ENCODE peak calls at places on chromosomes 11 and 22, in ten cellular contexts. Y is bronchial epithelial cell; S is iPS-NIHi11; J is AG09309; N is COR-L47; T is fibroblast of the aortic adventitia; G is SW480; B is head of caudate nucleus; O is activated CD4-positive, alpha-beta T cell treated with anti-CD3 and anti-CD28 coated beads, Interleukin-2, amount 50 U/mL, for 1 hour; U is glutamatergic neuron. D is an unnamed sample.

GRCh38 chr11:120400564-120401364 is 64.6 kb downstream of the ARHGEF12 start:
- DNase-seq in T (peak), J (peak), G (peak), N (no peak), B (no peak), S (peak), Y (peak), O (no peak), U (no peak), D (no peak)

GRCh38 chr11:123318623-123319022 is 111.4 kb upstream of the GRAMD1B start:
- DNase-seq in J (no peak), U (no peak), G (no peak), B (no peak), N (no peak), Y (no peak), O (no peak), T (no peak), S (no peak), D (no peak)

GRCh38 chr22:26561756-26562417 is 28.0 kb downstream of the TPST2 start:
- DNase-seq in J (no peak), N (no peak), G (no peak), Y (no peak), O (no peak), T (no peak), B (peak), U (no peak), S (no peak), D (peak)

GRCh38 chr11:88553204-88553603 is 215.7 kb upstream of the CTSC start:
- DNase-seq in B (no peak), O (no peak), J (no peak), S (no peak), U (no peak), G (no peak), T (peak), Y (no peak), N (no peak), D (no peak)

GRCh38 chr11:131910491-131911387 is 540.3 kb downstream of the NTM start:
- DNase-seq in S (peak), T (peak), J (no peak), U (peak), B (no peak), O (no peak), Y (no peak), N (peak), G (no peak), D (no peak)

GRCh38 chr11:62601114-62601363 is 626 bp downstream of the MTA2 start:
- DNase-seq in Y (no peak), N (no peak), S (no peak), B (no peak), O (peak), J (no peak), G (peak), T (no peak), U (no peak), D (no peak)

GRCh38 chr11:33197915-33198727 is 36.8 kb upstream of the CSTF3 start:
- DNase-seq in G (no peak), T (peak), J (no peak), B (no peak), N (no peak), S (no peak), O (no peak), Y (no peak), U (no peak), D (no peak)

GRCh38 chr11:20367313-20367948 is 3.9 kb downstream of the HTATIP2 start:
- DNase-seq in Y (peak), G (peak), O (peak), N (no peak), T (peak), U (no peak), B (peak), J (peak), S (peak), D (no peak)

GRCh38 chr22:26479792-26480610 is 3.6 kb downstream of the HPS4 start:
- DNase-seq in S (no peak), N (no peak), Y (no peak), U (no peak), O (no peak), G (no peak), T (no peak), J (no peak), B (no peak), D (no peak)

GRCh38 chr11:44623716-44624491 is 58.4 kb downstream of the CD82 start:
- DNase-seq in U (no peak), J (no peak), N (peak), S (peak), Y (no peak), B (no peak), T (no peak), O (no peak), G (no peak), D (peak)

GRCh38 chr11:118907051-118907748 is 18.5 kb downstream of the BCL9L start:
- DNase-seq in G (peak), N (peak), S (peak), J (no peak), O (peak), U (peak), B (peak), Y (peak), T (peak), D (peak)

GRCh38 chr11:73760066-73760679 is 701 bp downstream of the RAB6A start:
- DNase-seq in N (no peak), G (peak), U (peak), J (no peak), B (peak), S (peak), T (peak), Y (no peak), O (peak), D (peak)

GRCh38 chr22:37331034-37331428 is 48.7 kb downstream of the CYTH4 start:
- DNase-seq in B (peak), O (no peak), T (peak), J (no peak), Y (peak), U (peak), G (peak), N (no peak), S (no peak), D (no peak)

GRCh38 chr22:35380537-35381423 is at the start of gene HMOX1:
- DNase-seq in U (peak), O (peak), J (peak), S (peak), T (peak), Y (peak), B (peak), N (peak), G (peak), D (peak)

GRCh38 chr11:112300094-112300786 is 39.6 kb upstream of the PLET1 start:
- DNase-seq in G (no peak), J (no peak), S (no peak), O (no peak), N (no peak), U (no peak), Y (no peak), T (no peak), B (no peak), D (no peak)

GRCh38 chr11:3046641-3047040 is 10.6 kb downstream of the CARS1 start:
- DNase-seq in G (no peak), B (no peak), O (no peak), S (no peak), T (no peak), Y (no peak), U (no peak), J (no peak), N (no peak), D (no peak)

GRCh38 chr22:22111267-22111751 is 128.7 kb upstream of the TOP3B start:
- DNase-seq in Y (peak), N (no peak), G (peak), B (no peak), J (no peak), T (peak), O (no peak), S (no peak), U (no peak), D (no peak)

GRCh38 chr11:111978028-111978771 is 41.1 kb downstream of the DIXDC1 start:
- DNase-seq in J (peak), B (peak), U (peak), S (peak), N (no peak), T (peak), Y (peak), G (no peak), O (no peak), D (no peak)

D was measured in left lobe of liver.